ENCODE peak calls at places on chromosomes 11 and 22, in nine cellular contexts. Q is HL-60; J is T-helper 17 cell; H is naive thymus-derived CD8-positive, alpha-beta T cell; M is cardiac septum; P is colonic mucosa; Y is HT1080; T is amniotic stem cell; C is choroid plexus epithelial cell. B is an unnamed sample.

GRCh38 chr11:18564149-18564548 is 24.4 kb downstream of the UEVLD start:
- DNase-seq in Y (no peak), C (no peak), M (no peak), Q (no peak), H (no peak), J (no peak), P (no peak), T (no peak), B (no peak)

GRCh38 chr11:68191661-68192579 is 21.2 kb downstream of the KMT5B start:
- DNase-seq in M (no peak), P (no peak), J (no peak), T (no peak), H (no peak), C (no peak), Q (no peak), Y (peak), B (no peak)

GRCh38 chr11:121352301-121352891 is 59.8 kb downstream of the SC5D start:
- DNase-seq in T (no peak), H (no peak), Q (no peak), P (no peak), M (no peak), Y (no peak), C (no peak), J (no peak), B (no peak)

GRCh38 chr22:46422896-46423295 is 87.4 kb downstream of the TRMU start:
- DNase-seq in Q (no peak), H (no peak), T (no peak), M (no peak), Y (no peak), J (no peak), C (no peak), P (no peak), B (no peak)

GRCh38 chr11:109071712-109072524 is 350.1 kb upstream of the C11orf87 start:
- DNase-seq in T (no peak), Q (no peak), P (no peak), J (no peak), H (no peak), C (peak), Y (no peak), M (no peak), B (no peak)

GRCh38 chr11:10742460-10743208 is 8.4 kb upstream of the CTR9 start:
- DNase-seq in C (peak), M (no peak), J (peak), Y (peak), H (no peak), Q (no peak), P (peak), T (peak), B (peak)

GRCh38 chr22:49801391-49802060 is 26.1 kb downstream of the BRD1 start:
- DNase-seq in Y (no peak), P (no peak), M (no peak), H (no peak), C (no peak), T (no peak), J (no peak), Q (no peak), B (no peak)

GRCh38 chr11:80958414-80958813 is 1517.6 kb upstream of the TENM4 start:
- DNase-seq in H (no peak), T (no peak), M (no peak), P (no peak), C (peak), Y (peak), J (no peak), Q (no peak), B (no peak)

GRCh38 chr11:71530602-71531001 is 3.5 kb downstream of the KRTAP5-7 start:
- DNase-seq in M (no peak), H (no peak), P (no peak), C (no peak), T (no peak), J (no peak), Q (no peak), Y (no peak), B (no peak)

GRCh38 chr11:1832181-1832988 is 2.4 kb upstream of the SYT8 start:
- DNase-seq in T (no peak), J (peak), Y (no peak), Q (no peak), C (no peak), H (peak), M (no peak), P (peak), B (no peak)

GRCh38 chr11:133840479-133840941 is 4.8 kb downstream of the SPATA19 start:
- DNase-seq in J (no peak), Q (no peak), M (no peak), Y (no peak), C (no peak), T (no peak), P (no peak), H (no peak), B (no peak)

GRCh38 chr22:17578129-17578754 is 14.9 kb downstream of the SLC25A18 start:
- DNase-seq in M (no peak), Y (peak), Q (no peak), C (peak), H (no peak), J (no peak), T (no peak), P (no peak), B (no peak)

GRCh38 chr11:12785901-12786300 is 111.7 kb downstream of the TEAD1 start:
- DNase-seq in P (no peak), M (no peak), Y (no peak), J (no peak), T (no peak), H (no peak), Q (no peak), C (no peak), B (no peak)

GRCh38 chr11:36818410-36818809 is 220.4 kb upstream of the RAG2 start:
- DNase-seq in H (no peak), Y (peak), T (no peak), Q (no peak), C (no peak), M (no peak), P (no peak), J (no peak), B (no peak)

GRCh38 chr11:107076832-107077231 is 58.6 kb upstream of the GUCY1A2 start:
- DNase-seq in M (no peak), Q (no peak), P (no peak), H (no peak), T (no peak), J (no peak), C (peak), Y (no peak), B (no peak)

GRCh38 chr11:61871158-61871597 is 20.2 kb downstream of the FADS3 start:
- DNase-seq in Q (peak), C (peak), P (peak), Y (peak), H (peak), J (peak), M (peak), T (peak), B (peak)

GRCh38 chr11:117286588-117286987 is 4.6 kb upstream of the BACE1-AS start:
- DNase-seq in H (no peak), Y (no peak), M (no peak), J (no peak), T (no peak), Q (no peak), P (no peak), C (no peak), B (no peak)

GRCh38 chr22:30876925-30877553 is 91.5 kb downstream of the MORC2 start:
- DNase-seq in T (no peak), H (no peak), P (no peak), J (no peak), Q (no peak), M (no peak), Y (no peak), C (peak), B (no peak)

GRCh38 chr11:108618529-108618928 is 25.0 kb upstream of the EXPH5 start:
- DNase-seq in J (no peak), M (no peak), H (no peak), T (no peak), C (no peak), Y (no peak), Q (no peak), P (no peak), B (no peak)

B was measured in non-pigmented ciliary epithelial cell.